ENCODE peak calls at places on chromosomes 13 and 19, in nine cellular contexts. H, D, C, T, Q, M, U, F and J are unnamed samples.
A peak's percentile ranks its signal among the peaks of the same experiment; 100 is the strongest.

GRCh38 chr13:97892717-97893116 is 60.8 kb upstream of the IPO5 start:
- DNase-seq in H (no peak), D (no peak), C (no peak), T (no peak), Q (no peak), M (no peak), U (no peak), F (no peak), J (no peak)

GRCh38 chr19:18321729-18322091 is 1.2 kb downstream of the LSM4 start:
- DNase-seq in H (no peak), D (no peak), C (no peak), T (peak; percentile 21), Q (peak; percentile 40), M (no peak), U (no peak), F (no peak), J (no peak)

GRCh38 chr13:38045278-38046048 is 175.9 kb upstream of the TRPC4 start:
- DNase-seq in H (no peak), D (peak; percentile 52), C (no peak), T (no peak), Q (peak; percentile 61), M (no peak), U (peak; percentile 23), F (no peak), J (no peak)

GRCh38 chr19:55579766-55580621 is 654 bp downstream of the ZNF579 start:
- DNase-seq in H (no peak), D (peak; percentile 56), C (no peak), T (peak; percentile 97), Q (peak; percentile 46), M (no peak), U (no peak), F (no peak), J (no peak)

GRCh38 chr19:16249826-16250434 is 52.2 kb downstream of the AP1M1 start:
- DNase-seq in H (no peak), D (no peak), C (no peak), T (peak; percentile 42), Q (no peak), M (no peak), U (no peak), F (no peak), J (no peak)

GRCh38 chr13:92952161-92952560 is 274.4 kb upstream of the GPC6 start:
- DNase-seq in H (no peak), D (no peak), C (no peak), T (no peak), Q (no peak), M (no peak), U (no peak), F (no peak), J (no peak)

GRCh38 chr19:35963514-35963913 is 27.3 kb downstream of the LRFN3 start:
- DNase-seq in H (no peak), D (peak; percentile 91), C (no peak), T (peak; percentile 95), Q (no peak), M (no peak), U (peak; percentile 59), F (peak; percentile 30), J (peak; percentile 18)

GRCh38 chr19:11693505-11694499 is 44.9 kb downstream of the ZNF823 start:
- DNase-seq in H (peak; percentile 49), D (peak; percentile 52), C (no peak), T (no peak), Q (peak; percentile 14), M (no peak), U (peak; percentile 11), F (no peak), J (peak; percentile 35)

GRCh38 chr13:29909975-29910674 is 59.7 kb upstream of the UBL3 start:
- DNase-seq in H (no peak), D (no peak), C (no peak), T (peak; percentile 87), Q (no peak), M (no peak), U (no peak), F (no peak), J (no peak)

GRCh38 chr13:68369739-68370138 is 1139.6 kb upstream of the PCDH9 start:
- DNase-seq in H (no peak), D (no peak), C (no peak), T (no peak), Q (no peak), M (no peak), U (no peak), F (no peak), J (no peak)

GRCh38 chr13:104286566-104287290 is 1220.5 kb upstream of the SLC10A2 start:
- DNase-seq in H (no peak), D (peak; percentile 46), C (no peak), T (no peak), Q (no peak), M (no peak), U (no peak), F (no peak), J (no peak)

GRCh38 chr13:29448124-29448685 is 147.3 kb downstream of the SLC7A1 start:
- DNase-seq in H (no peak), D (no peak), C (no peak), T (no peak), Q (peak; percentile 52), M (no peak), U (no peak), F (no peak), J (no peak)

DNA sequence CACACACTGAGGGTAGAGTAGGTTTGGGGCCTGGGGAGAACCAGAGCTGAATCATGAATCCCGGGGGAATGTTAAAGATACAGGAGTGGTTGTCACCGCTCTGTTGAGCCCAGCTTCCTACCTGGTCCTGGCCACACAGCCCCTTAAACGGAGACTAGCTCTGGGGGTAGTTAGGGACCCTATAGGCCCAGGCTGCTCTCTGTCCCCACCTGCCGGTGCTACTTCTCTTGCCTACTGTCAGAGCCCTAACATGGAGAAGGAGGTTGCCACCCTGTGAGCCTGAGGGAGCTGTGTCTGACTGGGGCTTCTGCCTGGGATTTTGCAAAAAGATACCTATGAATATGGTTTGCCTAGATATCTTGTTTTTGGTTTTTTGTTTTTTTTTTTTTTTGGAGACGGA is 36.6 kb upstream of the ZNF429 start:
- DNase-seq in H (no peak), D (peak; percentile 6), C (no peak), T (no peak), Q (no peak), M (no peak), U (no peak), F (no peak), J (no peak)
- TF ChIP-seq CTCF in H (no peak), D (peak; percentile 4), C (no peak), T (no peak), Q (no peak), M (no peak), U (no peak), F (no peak), J (peak; percentile 14)

GRCh38 chr13:57114945-57115344 is 25.8 kb upstream of the PRR20A start:
- DNase-seq in H (no peak), D (no peak), C (no peak), T (no peak), Q (no peak), M (no peak), U (no peak), F (no peak), J (no peak)
- TF ChIP-seq CTCF in H (no peak), D (no peak), C (no peak), T (no peak), Q (no peak), M (no peak), U (no peak), F (no peak), J (no peak)

DNA sequence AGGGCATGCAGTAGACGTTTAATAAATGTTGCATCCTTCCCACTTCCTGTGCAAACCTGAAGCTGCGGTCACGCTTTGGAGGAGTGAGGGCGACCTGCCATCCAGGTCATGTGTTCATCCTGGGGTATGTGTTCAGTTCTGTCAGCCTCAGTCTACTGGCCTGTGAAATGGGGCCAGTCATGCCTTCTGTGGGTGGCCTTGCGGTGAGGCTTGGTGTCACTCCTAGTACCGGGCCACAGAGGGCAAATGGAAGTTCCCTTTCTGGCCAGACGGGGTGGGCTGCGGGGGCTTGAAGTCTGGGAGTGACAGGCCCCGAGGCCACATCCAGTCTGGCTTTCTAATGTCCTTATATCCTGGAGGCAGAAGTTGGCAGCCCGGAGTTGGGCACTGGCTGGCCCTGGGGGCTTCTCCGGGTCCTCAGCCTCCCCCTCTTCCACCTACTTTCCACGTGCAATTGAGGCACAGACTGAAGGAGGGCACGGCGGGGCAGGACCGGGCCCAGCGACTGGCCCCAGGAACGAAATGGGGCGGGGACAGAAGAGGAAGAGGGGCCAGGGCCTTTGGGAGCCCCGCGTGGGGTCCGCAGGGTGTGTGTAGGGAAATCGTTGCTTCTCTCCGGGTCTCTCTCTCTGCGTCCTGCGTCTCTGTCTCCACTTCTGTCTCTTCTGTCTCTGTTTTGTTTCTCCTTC is 11.1 kb downstream of the PDE4A start:
- DNase-seq in H (no peak), D (no peak), C (no peak), T (peak; percentile 90), Q (no peak), M (no peak), U (no peak), F (no peak), J (no peak)
- TF ChIP-seq CTCF in H (no peak), D (no peak), C (no peak), T (no peak), Q (no peak), M (no peak), U (no peak), F (no peak), J (no peak)

GRCh38 chr13:52848455-52849190 is at the start of gene PCDH8:
- DNase-seq in H (no peak), D (peak; percentile 96), C (no peak), T (no peak), Q (no peak), M (no peak), U (peak; percentile 7), F (no peak), J (no peak)

GRCh38 chr13:52852444-52852843 is 4.0 kb upstream of the PCDH8 start:
- DNase-seq in H (no peak), D (no peak), C (no peak), T (no peak), Q (no peak), M (no peak), U (no peak), F (no peak), J (no peak)

GRCh38 chr13:52851153-52851962 is 2.9 kb upstream of the PCDH8 start:
- DNase-seq in H (no peak), D (peak; percentile 97), C (no peak), T (peak; percentile 90), Q (no peak), M (no peak), U (peak; percentile 28), F (no peak), J (no peak)

GRCh38 chr13:52849727-52850395 is 1.4 kb upstream of the PCDH8 start:
- DNase-seq in H (no peak), D (peak; percentile 40), C (no peak), T (peak; percentile 82), Q (no peak), M (no peak), U (no peak), F (no peak), J (no peak)

DNA sequence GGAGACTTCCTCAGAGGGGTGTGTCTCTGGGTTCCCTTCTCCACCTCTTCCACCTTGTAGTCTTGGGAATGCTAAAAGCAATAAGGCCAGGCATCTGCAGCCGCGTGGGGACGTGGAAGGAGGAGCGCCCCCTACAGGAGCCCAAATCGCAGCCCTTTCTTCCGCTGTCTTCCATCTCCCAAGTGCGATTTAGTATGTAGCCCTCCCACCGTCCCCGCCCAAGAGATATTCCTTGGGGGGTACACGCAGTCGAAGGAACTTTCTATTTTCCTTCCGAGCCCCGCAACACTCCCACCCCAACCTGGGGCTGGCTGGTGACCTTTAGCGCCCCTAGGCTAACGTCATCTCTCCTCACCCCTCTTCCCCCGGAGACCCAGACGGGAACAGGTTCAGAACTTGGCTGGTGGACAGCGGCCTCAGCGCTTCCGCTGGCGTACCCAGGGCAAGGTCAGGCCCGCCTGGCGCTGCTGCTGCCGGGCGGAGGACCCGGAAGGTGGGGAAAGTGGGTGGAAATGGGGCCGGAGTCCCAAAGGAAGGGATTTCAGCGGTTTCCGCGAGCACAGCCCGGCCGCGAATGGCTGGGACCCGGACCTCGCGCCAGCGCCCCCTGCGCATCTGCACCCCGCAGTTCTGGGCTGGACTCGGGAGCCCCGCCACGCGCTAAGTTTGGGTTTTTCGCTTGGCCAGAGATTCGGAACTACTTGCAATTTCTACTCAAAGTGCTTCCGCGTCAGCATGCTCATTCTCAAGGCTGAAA is 2.1 kb upstream of the PCDH8 start:
- DNase-seq in H (no peak), D (peak; percentile 93), C (peak; percentile 69), T (peak; percentile 98), Q (no peak), M (peak; percentile 26), U (peak; percentile 73), F (no peak), J (peak; percentile 21)
- TF ChIP-seq CTCF in H (peak; percentile 12), D (peak; percentile 80), C (no peak), T (no peak), Q (peak; percentile 52), M (no peak), U (no peak), F (no peak), J (no peak)